ENCODE peak calls at places on chromosome 15, in nine cellular contexts. H is RPMI7951; K is heart left ventricle; N is stimulated activated CD4-positive, alpha-beta T cell treated with anti-CD3 and anti-CD28 coated beads, Interleukin-1b, Interleukin-23, amount 100 ng/mL, for 1 hour; M is endothelial cell; W is stimulated activated CD8-positive, alpha-beta memory T cell treated with anti-CD3 and anti-CD28 coated beads, Interleukin-15, amount 100 ng/mL, for 1 hour; Y is CD4-positive, CD25-positive, alpha-beta regulatory T cell; O is A549; F is HTR-8/SVneo. U is an unnamed sample.

GRCh38 chr15:78836333-78836732 is 25.1 kb upstream of the ADAMTS7 start:
- DNase-seq in M (no peak), W (no peak), K (no peak), N (no peak), H (no peak), O (no peak), Y (no peak), F (no peak), U (no peak)

GRCh38 chr15:42405876-42406482 is 46.7 kb downstream of the CAPN3 start:
- DNase-seq in O (no peak), H (no peak), W (no peak), F (no peak), M (no peak), K (no peak), N (no peak), Y (no peak), U (no peak)

GRCh38 chr15:66655511-66655910 is 46.5 kb upstream of the SMAD6 start:
- DNase-seq in F (no peak), M (no peak), H (no peak), O (no peak), N (no peak), Y (no peak), K (no peak), W (no peak), U (no peak)

GRCh38 chr15:77974098-77974414 is 103.5 kb downstream of the TBC1D2B start:
- DNase-seq in Y (no peak), W (no peak), H (peak; percentile 88), O (no peak), K (no peak), N (no peak), M (no peak), F (no peak), U (no peak)

GRCh38 chr15:40439461-40440299 is 1.1 kb upstream of the BAHD1 start:
- DNase-seq in O (peak; percentile 18), K (peak; percentile 73), W (no peak), F (no peak), H (peak; percentile 60), Y (no peak), N (no peak), M (no peak), U (no peak)

GRCh38 chr15:29514931-29515330 is 245.3 kb upstream of the NSMCE3 start:
- DNase-seq in F (no peak), M (no peak), N (no peak), Y (no peak), K (no peak), W (no peak), O (no peak), H (no peak), U (no peak)

GRCh38 chr15:67832031-67832551 is 6.8 kb downstream of the SKOR1 start:
- DNase-seq in F (no peak), K (no peak), N (no peak), H (peak; percentile 39), W (no peak), O (peak; percentile 74), Y (no peak), M (no peak), U (no peak)

GRCh38 chr15:65278480-65278879 is 8.2 kb downstream of the PARP16 start:
- DNase-seq in W (no peak), M (no peak), Y (no peak), O (no peak), H (no peak), K (no peak), F (no peak), N (no peak), U (no peak)